ENCODE peak calls at places on chromosomes 4 and X, in five cellular contexts. J is GM23338, D is K562, U is HCT116, I is HepG2. P is an unnamed sample.

GRCh38 chrX:112947981-112948380 is 107.3 kb upstream of the AMOT start:
- ATAC-seq in J (no peak), D (no peak), U (no peak), I (no peak), P (no peak)

GRCh38 chrX:148530464-148531077 is 30.2 kb downstream of the AFF2 start:
- ATAC-seq in J (no peak), D (no peak), U (no peak), I (no peak), P (no peak)

GRCh38 chr4:58301384-58301783 is 1191.2 kb upstream of the IGFBP7 start:
- ATAC-seq in J (no peak), D (no peak), U (no peak), I (no peak), P (peak)

GRCh38 chr4:3862640-3863420 is 96.6 kb downstream of the ADRA2C start:
- ATAC-seq in J (peak), D (peak), U (peak), I (no peak), P (peak)

GRCh38 chr4:57151481-57151880 is 41.3 kb upstream of the IGFBP7 start:
- ATAC-seq in J (no peak), D (peak), U (no peak), I (no peak), P (no peak)

GRCh38 chr4:109977854-109978501 is 65.3 kb downstream of the EGF start:
- ATAC-seq in J (no peak), D (peak), U (peak), I (no peak), P (no peak)

GRCh38 chr4:173459857-173460256 is 60.9 kb upstream of the SCRG1 start:
- ATAC-seq in J (no peak), D (no peak), U (no peak), I (no peak), P (no peak)

GRCh38 chr4:68655764-68656444 is 14.5 kb downstream of the UGT2B15 start:
- ATAC-seq in J (no peak), D (no peak), U (no peak), I (peak), P (no peak)

GRCh38 chrX:97704881-97705280 is 821.2 kb downstream of the RPA4 start:
- ATAC-seq in J (no peak), D (no peak), U (no peak), I (no peak), P (no peak)

GRCh38 chrX:102650903-102651241 is 411 bp upstream of the GPRASP1 start:
- ATAC-seq in J (no peak), D (no peak), U (no peak), I (no peak), P (peak)

GRCh38 chr4:176333076-176333475 is 13.3 kb downstream of the SPCS3 start:
- ATAC-seq in J (no peak), D (peak), U (no peak), I (peak), P (no peak)

GRCh38 chr4:169249214-169249973 is 21.4 kb downstream of the SH3RF1 start:
- ATAC-seq in J (no peak), D (no peak), U (no peak), I (peak), P (no peak)

GRCh38 chr4:150931796-150932195 is 83.3 kb downstream of the LRBA start:
- ATAC-seq in J (no peak), D (no peak), U (no peak), I (no peak), P (no peak)

GRCh38 chrX:17674611-17675010 is 62.7 kb upstream of the SCML1 start:
- ATAC-seq in J (no peak), D (no peak), U (no peak), I (no peak), P (no peak)

GRCh38 chr4:175986-176385 is 51.7 kb downstream of the ZNF718 start:
- ATAC-seq in J (no peak), D (no peak), U (no peak), I (no peak), P (no peak)

GRCh38 chr4:11336435-11336834 is 92.3 kb downstream of the HS3ST1 start:
- ATAC-seq in J (no peak), D (no peak), U (no peak), I (no peak), P (peak)

GRCh38 chr4:54226399-54227260 is 2.5 kb upstream of the PDGFRA start:
- ATAC-seq in J (peak), D (no peak), U (no peak), I (no peak), P (peak)

GRCh38 chrX:77160301-77160700 is 286.9 kb upstream of the FGF16 start:
- ATAC-seq in J (peak), D (no peak), U (peak), I (no peak), P (no peak)
- TF ChIP-seq POLR2AphosphoS5 in J (no peak), D (no peak), U (no peak), I (no peak), P (no peak)

GRCh38 chr4:146469053-146469452 is 52.7 kb downstream of the SLC10A7 start:
- ATAC-seq in J (no peak), D (no peak), U (no peak), I (no peak), P (no peak)
- H3K27ac ChIP-seq in J (no peak), D (no peak), U (no peak), I (no peak), P (no peak)

GRCh38 chr4:124934921-124935320 is 222.4 kb upstream of the ANKRD50 start:
- ATAC-seq in J (no peak), D (no peak), U (no peak), I (no peak), P (no peak)
- TF ChIP-seq POLR2AphosphoS5 in J (no peak), D (no peak), U (no peak), I (no peak), P (no peak)

GRCh38 chr4:25928956-25929336 is 14.9 kb downstream of the SMIM20 start:
- ATAC-seq in J (no peak), D (no peak), U (no peak), I (no peak), P (peak)

GRCh38 chr4:25928320-25928955 is 14.4 kb downstream of the SMIM20 start:
- ATAC-seq in J (no peak), D (no peak), U (no peak), I (no peak), P (no peak)

GRCh38 chr4:25927361-25928040 is 13.5 kb downstream of the SMIM20 start:
- ATAC-seq in J (no peak), D (no peak), U (no peak), I (no peak), P (no peak)

GRCh38 chr4:25925486-25926201 is 11.6 kb downstream of the SMIM20 start:
- ATAC-seq in J (peak), D (peak), U (peak), I (peak), P (no peak)

GRCh38 chr4:25926473-25926872 is 12.5 kb downstream of the SMIM20 start:
- ATAC-seq in J (no peak), D (no peak), U (no peak), I (no peak), P (no peak)
- H3K27ac ChIP-seq in J (no peak), D (no peak), U (no peak), I (no peak), P (no peak)

GRCh38 chr4:128725405-128725804 is 84.1 kb upstream of the JADE1 start:
- ATAC-seq in J (peak), D (peak), U (no peak), I (peak), P (no peak)
- TF ChIP-seq POLR2AphosphoS5 in J (no peak), D (no peak), U (no peak), I (no peak), P (no peak)

GRCh38 chr4:39255266-39255665 is 72.9 kb downstream of the WDR19 start:
- ATAC-seq in J (no peak), D (peak), U (peak), I (no peak), P (no peak)
- H3K27ac ChIP-seq in J (no peak), D (no peak), U (no peak), I (no peak), P (no peak)

GRCh38 chr4:163493643-163494359 is 689 bp upstream of the TMA16 start:
- ATAC-seq in J (no peak), D (no peak), U (peak), I (no peak), P (no peak)
- TF ChIP-seq POLR2AphosphoS5 in J (no peak), D (no peak), U (no peak), I (no peak), P (no peak)

DNA sequence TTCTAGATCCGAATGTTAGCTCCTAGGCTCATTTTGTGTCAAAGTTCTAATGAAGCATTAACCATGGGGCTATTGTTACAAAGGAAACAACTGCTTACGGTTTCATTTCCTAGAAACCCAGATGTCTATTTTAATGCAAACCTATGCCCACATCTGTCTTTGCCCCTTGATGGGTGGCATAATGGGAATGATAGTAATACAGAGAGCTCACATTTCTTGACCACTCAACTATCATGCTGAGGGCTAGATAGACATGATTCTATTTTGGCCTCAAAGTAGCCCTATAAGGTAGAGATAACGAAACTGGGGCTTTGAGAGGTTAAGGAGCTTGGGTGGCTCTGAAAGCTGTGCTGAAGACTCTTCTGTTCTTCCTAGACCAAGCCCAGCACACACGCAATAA is 1.9 kb downstream of the TLR7 start:
- ATAC-seq in J (no peak), D (no peak), U (no peak), I (no peak), P (no peak)
- H3K27ac ChIP-seq in J (no peak), D (no peak), U (no peak), I (no peak), P (no peak)